ENCODE peak calls at places on chromosomes 7 and 10, in four cellular contexts. R, N, W and V are unnamed samples. For H3K4me1, the result is how much of the 10 kb centered on the place peaks cover.

GRCh38 chr10:118798186-118798811 is 43.5 kb upstream of the CACUL1 start:
- DNase-seq in R (peak), N (no peak), W (peak), V (no peak)

GRCh38 chr7:19772858-19773337 is 519 bp downstream of the TMEM196 start:
- DNase-seq in R (no peak), N (no peak), W (peak), V (peak)

GRCh38 chr10:79351332-79351731 is 4.1 kb downstream of the PPIF start:
- DNase-seq in R (no peak), N (no peak), W (no peak), V (no peak)

GRCh38 chr7:87497482-87497881 is 22.0 kb upstream of the ABCB4 start:
- DNase-seq in R (no peak), N (no peak), W (no peak), V (no peak)

GRCh38 chr7:27693794-27694193 is 31.1 kb upstream of the HIBADH start:
- DNase-seq in R (no peak), N (no peak), W (no peak), V (no peak)

GRCh38 chr10:31940839-31941653 is 12.4 kb upstream of the ARHGAP12 start:
- DNase-seq in R (peak), N (no peak), W (no peak), V (no peak)

GRCh38 chr7:134885967-134886352 is 100.3 kb upstream of the AGBL3 start:
- DNase-seq in R (peak), N (no peak), W (no peak), V (no peak)

GRCh38 chr7:91957823-91958222 is 17.2 kb downstream of the AKAP9 start:
- DNase-seq in R (no peak), N (no peak), W (no peak), V (no peak)

GRCh38 chr10:14384096-14384730 is 53.5 kb upstream of the FRMD4A start:
- DNase-seq in R (no peak), N (no peak), W (no peak), V (no peak)

GRCh38 chr10:75951627-75952026 is 520.2 kb downstream of the LRMDA start:
- DNase-seq in R (no peak), N (no peak), W (no peak), V (no peak)

DNA sequence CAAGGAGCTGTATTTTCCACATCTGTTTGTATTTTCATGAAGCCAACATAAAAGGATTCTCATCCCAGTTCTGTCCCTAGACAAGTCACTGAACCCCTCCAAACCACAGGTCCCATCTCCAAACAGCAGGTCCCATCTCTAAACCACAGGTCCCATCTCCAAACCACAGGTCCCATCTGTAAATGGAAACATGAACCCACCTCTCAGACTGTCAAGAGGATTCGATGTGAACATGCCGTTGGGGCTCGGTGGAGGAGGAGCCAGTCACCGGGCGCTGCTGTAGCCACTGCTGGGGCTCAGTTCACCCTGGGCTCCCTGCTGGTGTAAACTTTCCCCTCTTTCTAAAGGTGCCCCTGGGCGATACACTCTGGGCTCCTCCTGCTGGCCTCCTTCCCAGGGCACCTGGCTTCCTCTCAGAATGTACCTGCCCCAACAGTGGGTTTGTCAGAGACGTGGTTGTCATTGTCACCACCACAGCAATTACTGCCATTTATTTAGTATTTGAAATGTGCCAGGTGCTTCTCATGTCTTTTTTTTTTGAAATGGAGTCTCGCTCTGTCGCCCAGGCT is 13.0 kb downstream of the LHPP start:
- DNase-seq in R (no peak), N (no peak), W (no peak), V (no peak)
- H3K4me1 ChIP-seq in R (under half), N (under half), W (under half), V (under half)

GRCh38 chr7:108164946-108165345 is 34.8 kb upstream of the LAMB4 start:
- DNase-seq in R (no peak), N (no peak), W (no peak), V (no peak)

GRCh38 chr7:108170251-108170650 is 40.1 kb upstream of the LAMB4 start:
- DNase-seq in R (no peak), N (no peak), W (no peak), V (no peak)

GRCh38 chr7:108165726-108166125 is 35.6 kb upstream of the LAMB4 start:
- DNase-seq in R (no peak), N (no peak), W (no peak), V (no peak)

GRCh38 chr7:108166687-108167086 is 36.5 kb upstream of the LAMB4 start:
- DNase-seq in R (no peak), N (no peak), W (no peak), V (no peak)

DNA sequence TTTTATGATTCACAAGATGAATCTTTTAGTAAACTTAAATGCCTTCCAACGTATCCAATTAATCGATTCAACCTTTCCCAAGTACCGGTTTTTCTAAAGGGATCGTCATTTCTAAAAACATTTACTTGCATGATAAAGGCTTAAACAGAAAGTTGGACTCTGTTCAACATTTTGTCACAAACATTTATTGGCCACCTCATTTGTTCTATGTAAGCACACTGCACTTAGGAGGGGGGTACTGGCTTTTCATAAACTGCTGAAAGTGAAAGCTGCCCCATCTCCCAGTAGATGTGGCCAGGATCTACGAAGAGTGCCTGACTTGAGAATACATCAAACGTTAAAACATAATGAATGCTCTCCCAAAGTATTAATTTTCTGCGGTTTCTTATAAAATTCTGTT is 37.3 kb upstream of the LAMB4 start:
- DNase-seq in R (no peak), N (no peak), W (no peak), V (no peak)
- H3K4me3 ChIP-seq in R (no peak), N (no peak), W (no peak), V (no peak)

GRCh38 chr10:93403152-93403551 is 79.0 kb downstream of the MYOF start:
- DNase-seq in R (no peak), N (no peak), W (no peak), V (no peak)

GRCh38 chr10:93402192-93402591 is 79.9 kb downstream of the MYOF start:
- DNase-seq in R (no peak), N (no peak), W (no peak), V (no peak)

GRCh38 chr10:93393231-93393630 is 88.9 kb downstream of the MYOF start:
- DNase-seq in R (no peak), N (no peak), W (no peak), V (no peak)

GRCh38 chr10:93397020-93397419 is 85.1 kb downstream of the MYOF start:
- DNase-seq in R (no peak), N (no peak), W (no peak), V (no peak)

DNA sequence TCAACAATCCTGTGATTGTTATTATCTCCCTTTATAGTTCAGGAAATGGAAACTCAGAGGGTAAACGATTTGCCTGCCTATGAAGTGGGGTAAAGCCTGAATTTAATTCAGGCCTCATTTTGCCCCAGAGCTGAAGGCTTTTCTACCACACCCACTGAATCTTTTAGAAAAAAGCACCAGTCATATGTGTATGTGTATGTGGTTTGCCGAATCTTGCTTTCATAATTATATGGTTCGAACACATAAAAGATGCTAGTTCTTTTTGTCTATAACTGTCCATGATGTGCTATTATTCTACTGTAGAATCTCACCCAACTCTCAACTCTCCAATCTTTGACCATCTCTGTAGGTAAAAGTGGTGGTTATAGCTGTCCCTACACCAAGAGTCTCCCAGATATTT is 83.6 kb downstream of the MYOF start:
- DNase-seq in R (no peak), N (no peak), W (no peak), V (no peak)
- H3K4me1 ChIP-seq in R (under half), N (under half), W (under half), V (under half)

GRCh38 chr10:110571093-110571743 is 3.7 kb downstream of the SMC3 start:
- DNase-seq in R (no peak), N (no peak), W (no peak), V (no peak)

GRCh38 chr10:110567201-110568054 is at the start of gene SMC3:
- DNase-seq in R (peak), N (peak), W (peak), V (peak)

GRCh38 chr10:110568055-110568735 is 700 bp downstream of the SMC3 start:
- DNase-seq in R (no peak), N (no peak), W (peak), V (peak)

GRCh38 chr10:110569736-110570135 is 2.2 kb downstream of the SMC3 start:
- DNase-seq in R (no peak), N (no peak), W (no peak), V (no peak)

GRCh38 chr10:110569120-110569519 is 1.6 kb downstream of the SMC3 start:
- DNase-seq in R (no peak), N (no peak), W (no peak), V (no peak)
- H3K4me3 ChIP-seq in R (peak), N (peak), W (no peak), V (no peak)

GRCh38 chr7:131543298-131543697 is 13.1 kb downstream of the PODXL start:
- DNase-seq in R (no peak), N (no peak), W (no peak), V (no peak)

GRCh38 chr7:131537581-131537980 is 18.8 kb downstream of the PODXL start:
- DNase-seq in R (no peak), N (no peak), W (no peak), V (no peak)

GRCh38 chr7:131538071-131538790 is 18.2 kb downstream of the PODXL start:
- DNase-seq in R (peak), N (no peak), W (no peak), V (no peak)

GRCh38 chr7:131538791-131539179 is 17.6 kb downstream of the PODXL start:
- DNase-seq in R (peak), N (no peak), W (peak), V (no peak)

GRCh38 chr7:131540491-131541162 is 15.8 kb downstream of the PODXL start:
- DNase-seq in R (no peak), N (no peak), W (peak), V (peak)
- H3K4me1 ChIP-seq in R (half or more), N (under half), W (half or more), V (under half)

GRCh38 chr10:30187010-30187409 is 127.6 kb upstream of the JCAD start:
- DNase-seq in R (no peak), N (no peak), W (no peak), V (no peak)
- H3K4me3 ChIP-seq in R (no peak), N (no peak), W (no peak), V (no peak)

GRCh38 chr10:71249996-71250395 is 37.6 kb downstream of the UNC5B start:
- DNase-seq in R (no peak), N (no peak), W (no peak), V (no peak)
- H3K4me1 ChIP-seq in R (half or more), N (under half), W (under half), V (under half)

GRCh38 chr10:61899045-61899444 is 2.5 kb upstream of the ARID5B start:
- DNase-seq in R (peak), N (no peak), W (no peak), V (no peak)

GRCh38 chr10:61899997-61900828 is 1.3 kb upstream of the ARID5B start:
- DNase-seq in R (peak), N (peak), W (no peak), V (peak)

GRCh38 chr10:61898435-61898778 is 3.1 kb upstream of the ARID5B start:
- DNase-seq in R (no peak), N (no peak), W (no peak), V (no peak)

GRCh38 chr10:61900829-61901783 is at the start of gene ARID5B:
- DNase-seq in R (peak), N (no peak), W (no peak), V (peak)

GRCh38 chr10:61899663-61899996 is 1.9 kb upstream of the ARID5B start:
- DNase-seq in R (no peak), N (no peak), W (no peak), V (no peak)
- H3K4me3 ChIP-seq in R (peak), N (peak), W (no peak), V (no peak)